ENCODE peak calls at places on chromosomes 2 and 18, in eight cellular contexts. P, L, I, N, W, E, U and V are unnamed samples.
A peak's percentile ranks its signal among the peaks of the same experiment; 100 is the strongest.

GRCh38 chr18:63505566-63506335 is 29.0 kb downstream of the SERPINB5 start:
- DNase-seq in U (peak; percentile 75), P (peak; percentile 42), W (no peak), L (peak; percentile 24), E (no peak), N (no peak), I (no peak), V (no peak)

GRCh38 chr2:67445652-67446268 is 48.6 kb downstream of the ETAA1 start:
- DNase-seq in P (no peak), L (no peak), W (no peak), N (no peak), I (no peak), E (no peak), U (peak; percentile 61), V (no peak)

GRCh38 chr2:135154962-135155361 is 102.9 kb downstream of the RAB3GAP1 start:
- DNase-seq in W (no peak), E (no peak), I (no peak), U (no peak), N (no peak), L (no peak), P (no peak), V (no peak)

GRCh38 chr2:121293450-121294325 is 8.7 kb upstream of the TFCP2L1 start:
- DNase-seq in L (no peak), W (peak; percentile 71), I (no peak), P (no peak), E (no peak), U (no peak), N (peak; percentile 16), V (peak; percentile 44)

GRCh38 chr2:10536569-10537133 is 88.5 kb upstream of the ODC1 start:
- DNase-seq in P (no peak), U (peak; percentile 40), E (no peak), I (no peak), L (no peak), N (no peak), W (no peak), V (peak; percentile 14)

GRCh38 chr2:212539145-212539880 is 711 bp upstream of the ERBB4 start:
- DNase-seq in I (peak; percentile 58), E (peak; percentile 81), U (peak; percentile 60), W (peak; percentile 65), N (peak; percentile 76), L (peak; percentile 49), P (peak; percentile 88), V (peak; percentile 65)

GRCh38 chr18:62986490-62986889 is 271.1 kb downstream of the PHLPP1 start:
- DNase-seq in U (no peak), P (no peak), L (no peak), E (no peak), W (no peak), I (no peak), N (no peak), V (no peak)

GRCh38 chr18:26307161-26307773 is 81.0 kb downstream of the TAF4B start:
- DNase-seq in P (no peak), E (no peak), U (peak; percentile 75), N (peak; percentile 8), W (no peak), I (peak; percentile 27), L (peak; percentile 49), V (no peak)

GRCh38 chr2:195561205-195562032 is 95.6 kb upstream of the SLC39A10 start:
- DNase-seq in U (peak; percentile 95), N (no peak), E (no peak), L (no peak), W (no peak), I (no peak), P (no peak), V (no peak)

GRCh38 chr18:76875390-76876330 is 53.3 kb downstream of the ZNF236 start:
- DNase-seq in L (peak; percentile 54), E (no peak), I (no peak), W (no peak), P (peak; percentile 65), N (peak; percentile 13), U (peak; percentile 66), V (peak; percentile 60)

GRCh38 chr2:25078171-25079049 is 36.5 kb downstream of the EFR3B start:
- DNase-seq in I (peak; percentile 49), P (no peak), W (no peak), U (peak; percentile 93), N (peak; percentile 35), E (no peak), L (peak; percentile 36), V (no peak)

GRCh38 chr18:2547477-2548087 is 23.7 kb downstream of the METTL4 start:
- DNase-seq in N (no peak), W (no peak), I (no peak), U (peak; percentile 75), E (no peak), L (no peak), P (no peak), V (no peak)

GRCh38 chr2:96325884-96326255 is 753 bp downstream of the ITPRIPL1 start:
- DNase-seq in W (no peak), U (no peak), P (no peak), N (no peak), L (no peak), E (no peak), I (no peak), V (no peak)

GRCh38 chr2:208037564-208038487 is 12.5 kb upstream of the PLEKHM3 start:
- DNase-seq in I (no peak), U (peak; percentile 47), W (no peak), N (no peak), E (no peak), L (no peak), P (no peak), V (no peak)

GRCh38 chr2:208031608-208032019 is 6.3 kb upstream of the PLEKHM3 start:
- DNase-seq in I (peak; percentile 26), N (no peak), P (no peak), E (no peak), U (no peak), L (no peak), W (peak; percentile 69), V (no peak)

GRCh38 chr2:208036357-208036756 is 11.0 kb upstream of the PLEKHM3 start:
- DNase-seq in U (no peak), I (no peak), P (no peak), W (no peak), E (no peak), L (no peak), N (no peak), V (no peak)

GRCh38 chr2:208034503-208035140 is 9.3 kb upstream of the PLEKHM3 start:
- DNase-seq in E (no peak), I (no peak), N (no peak), W (no peak), L (no peak), U (peak; percentile 11), P (no peak), V (no peak)

DNA sequence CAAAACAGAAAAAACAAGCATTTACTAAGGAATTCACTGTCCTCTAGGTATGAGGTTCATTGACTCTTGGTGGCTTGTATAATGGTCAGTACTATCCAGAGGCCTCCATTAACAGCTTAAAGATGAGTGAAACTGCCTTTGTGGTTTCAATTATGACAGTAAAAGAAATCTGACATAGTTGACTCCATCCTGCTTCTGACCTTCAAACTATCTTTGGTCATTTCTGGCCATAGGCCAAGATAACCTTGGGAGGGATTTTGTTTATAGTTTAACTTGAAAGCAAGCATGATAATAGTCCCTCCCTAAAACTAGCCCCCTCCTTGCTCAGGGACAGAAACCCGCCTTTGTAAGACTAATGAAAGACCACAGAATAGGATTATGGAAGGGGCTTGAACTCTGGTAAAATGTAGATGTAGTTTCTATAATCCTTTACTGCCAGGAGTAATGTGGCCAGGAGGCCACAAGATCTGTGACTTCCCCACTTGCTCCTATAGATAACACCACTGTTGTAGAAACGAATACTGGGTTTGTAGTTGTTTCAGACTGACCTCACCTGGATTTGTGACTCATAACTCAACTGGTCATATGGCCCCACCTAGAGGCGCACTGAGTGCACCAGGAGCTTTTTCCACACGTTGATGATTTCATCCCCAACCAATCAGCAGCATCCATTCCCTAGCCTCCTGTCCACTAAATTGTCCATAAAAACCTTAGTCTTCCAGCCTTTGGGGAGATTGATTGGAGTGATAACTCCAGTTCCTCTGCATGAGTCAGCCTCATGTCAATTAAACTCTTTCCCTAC is 8.6 kb upstream of the PLEKHM3 start:
- DNase-seq in N (peak; percentile 32), L (peak; percentile 75), U (peak; percentile 91), P (peak; percentile 63), I (peak; percentile 26), W (peak; percentile 66), E (no peak), V (peak; percentile 61)
- TF ChIP-seq CTCF in N (peak; percentile 34), L (peak; percentile 43), U (peak; percentile 76), P (peak; percentile 80), I (peak; percentile 24), W (peak; percentile 57), E (no peak), V (peak; percentile 59)

GRCh38 chr2:234300932-234301823 is 195.7 kb downstream of the ARL4C start:
- DNase-seq in L (no peak), U (no peak), E (no peak), N (no peak), W (no peak), P (no peak), I (no peak), V (no peak)

GRCh38 chr2:234300393-234300792 is 196.5 kb downstream of the ARL4C start:
- DNase-seq in L (no peak), U (no peak), N (no peak), E (no peak), I (no peak), W (no peak), P (no peak), V (no peak)

GRCh38 chr2:234302664-234302991 is 194.3 kb downstream of the ARL4C start:
- DNase-seq in E (no peak), P (no peak), W (no peak), L (no peak), U (no peak), I (no peak), N (no peak), V (no peak)

GRCh38 chr2:234293973-234294372 is 202.9 kb downstream of the ARL4C start:
- DNase-seq in I (no peak), P (peak; percentile 47), U (no peak), L (no peak), N (no peak), W (no peak), E (no peak), V (no peak)

GRCh38 chr2:234298916-234299315 is 198.0 kb downstream of the ARL4C start:
- DNase-seq in P (no peak), W (no peak), E (no peak), N (no peak), I (no peak), L (no peak), U (no peak), V (no peak)
- H3K4me1 ChIP-seq in P (no peaks in the 10 kb centered on the region), W (no peaks in the 10 kb centered on the region), E (no peaks in the 10 kb centered on the region), N (no peaks in the 10 kb centered on the region), I (no peaks in the 10 kb centered on the region), L (no peaks in the 10 kb centered on the region), U (peaks cover 7% of the 10 kb centered on the region), V (no peaks in the 10 kb centered on the region)

DNA sequence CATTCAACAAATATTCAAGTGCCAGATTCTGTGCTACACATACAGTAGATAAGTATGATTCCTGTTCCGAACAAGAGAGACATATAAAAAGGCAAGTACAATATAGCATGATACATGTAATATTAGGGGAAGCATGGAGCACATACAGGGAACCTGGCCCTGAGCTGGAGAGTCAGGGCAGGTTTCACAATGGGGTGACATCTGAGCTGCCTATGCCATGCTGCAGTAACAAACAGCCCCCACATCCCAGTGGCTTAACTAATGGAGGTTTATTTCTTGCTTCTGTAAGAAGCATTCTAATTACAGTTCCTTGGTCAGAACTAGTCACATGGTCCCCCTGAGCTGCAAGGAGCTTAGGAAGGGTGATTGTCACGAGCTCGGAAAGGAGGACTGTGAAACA is 27.3 kb upstream of the TACR1 start:
- DNase-seq in N (no peak), W (no peak), U (no peak), I (no peak), P (no peak), L (no peak), E (no peak), V (no peak)
- H3K27ac ChIP-seq in N (no peak overlapping the region), W (no peak overlapping the region), U (no peak overlapping the region), I (no peak overlapping the region), P (no peak overlapping the region), L (no peak overlapping the region), E (no peak overlapping the region), V (no peak overlapping the region)

GRCh38 chr2:20190862-20191713 is 33.8 kb downstream of the SDC1 start:
- DNase-seq in U (peak; percentile 43), P (peak; percentile 79), W (no peak), L (no peak), E (no peak), N (no peak), I (no peak), V (no peak)
- TF ChIP-seq CTCF in U (peak; percentile 57), P (peak; percentile 63), W (peak; percentile 16), L (no peak), E (no peak), N (no peak), I (no peak), V (peak; percentile 17)